ENCODE peak calls at places on chromosomes 11 and 22, in nine cellular contexts. H is NCI-H187 treated with DMSO at 0.1 percent for 48 hours; V is ovary; R is NCI-H1092; T is T-helper 1 cell; K is stimulated activated CD8-positive, alpha-beta memory T cell treated with anti-CD3 and anti-CD28 coated beads, Interleukin-2, amount 100 ng/mL, for 48 hours; C is activated T-cell treated with anti-CD3 and anti-CD28 coated beads for 1 hour; M is choroid plexus epithelial cell; J is T-helper 2 cell. G is an unnamed sample.

GRCh38 chr11:4697583-4697982 is at the start of gene OR51E2:
- DNase-seq in H (no peak), V (no peak), R (no peak), T (no peak), K (no peak), C (no peak), M (peak), J (no peak), G (no peak)

GRCh38 chr11:20250644-20251247 is 90.5 kb upstream of the DBX1 start:
- DNase-seq in H (no peak), V (no peak), R (no peak), T (no peak), K (no peak), C (no peak), M (no peak), J (no peak), G (no peak)

GRCh38 chr11:23233075-23233474 is 372.8 kb upstream of the CCDC179 start:
- DNase-seq in H (no peak), V (no peak), R (no peak), T (no peak), K (no peak), C (no peak), M (peak), J (no peak), G (no peak)

GRCh38 chr22:45524157-45524556 is 21.5 kb downstream of the FBLN1 start:
- DNase-seq in H (no peak), V (no peak), R (no peak), T (no peak), K (no peak), C (no peak), M (no peak), J (no peak), G (no peak)

GRCh38 chr11:68002943-68003845 is 703 bp downstream of the UNC93B1 start:
- DNase-seq in H (no peak), V (no peak), R (no peak), T (no peak), K (peak), C (peak), M (no peak), J (peak), G (peak)

GRCh38 chr11:15327786-15328231 is 213.1 kb downstream of the INSC start:
- DNase-seq in H (peak), V (peak), R (peak), T (no peak), K (no peak), C (no peak), M (peak), J (no peak), G (peak)

GRCh38 chr11:84817998-84818397 is 809.1 kb downstream of the DLG2 start:
- DNase-seq in H (no peak), V (no peak), R (no peak), T (no peak), K (no peak), C (no peak), M (peak), J (no peak), G (no peak)

GRCh38 chr11:93767018-93767417 is 17.1 kb upstream of the MED17 start:
- DNase-seq in H (no peak), V (no peak), R (no peak), T (no peak), K (no peak), C (no peak), M (no peak), J (no peak), G (no peak)

GRCh38 chr22:41242396-41243117 is 1.8 kb upstream of the CHADL start:
- DNase-seq in H (no peak), V (no peak), R (no peak), T (no peak), K (no peak), C (no peak), M (no peak), J (no peak), G (no peak)

GRCh38 chr11:28536504-28537267 is 428.5 kb downstream of the METTL15 start:
- DNase-seq in H (no peak), V (no peak), R (no peak), T (no peak), K (no peak), C (no peak), M (no peak), J (no peak), G (no peak)

GRCh38 chr11:10762185-10762584 is 11.1 kb downstream of the CTR9 start:
- DNase-seq in H (no peak), V (no peak), R (no peak), T (no peak), K (no peak), C (no peak), M (no peak), J (no peak), G (no peak)

GRCh38 chr11:44775366-44776356 is 48.9 kb downstream of the TSPAN18 start:
- DNase-seq in H (no peak), V (no peak), R (peak), T (peak), K (peak), C (peak), M (peak), J (peak), G (peak)

GRCh38 chr11:110463153-110463552 is 33.4 kb downstream of the FDX1 start:
- DNase-seq in H (no peak), V (peak), R (peak), T (peak), K (peak), C (no peak), M (peak), J (no peak), G (peak)

GRCh38 chr11:27740362-27741024 is 40.2 kb upstream of the BDNF start:
- DNase-seq in H (no peak), V (no peak), R (no peak), T (no peak), K (no peak), C (no peak), M (peak), J (no peak), G (no peak)

GRCh38 chr11:113507341-113507740 is 32.1 kb upstream of the DRD2 start:
- DNase-seq in H (no peak), V (no peak), R (no peak), T (no peak), K (no peak), C (no peak), M (no peak), J (no peak), G (no peak)

GRCh38 chr11:118634435-118635236 is 27.2 kb downstream of the PHLDB1 start:
- DNase-seq in H (no peak), V (peak), R (peak), T (peak), K (no peak), C (no peak), M (peak), J (no peak), G (peak)

GRCh38 chr11:128476729-128477128 is 110.6 kb downstream of the ETS1 start:
- DNase-seq in H (no peak), V (no peak), R (no peak), T (peak), K (no peak), C (peak), M (peak), J (no peak), G (no peak)

GRCh38 chr11:123438191-123438627 is 8.1 kb downstream of the GRAMD1B start:
- DNase-seq in H (no peak), V (no peak), R (no peak), T (no peak), K (no peak), C (no peak), M (no peak), J (no peak), G (no peak)

GRCh38 chr11:67372232-67372992 is 986 bp downstream of the CLCF1 start:
- DNase-seq in H (no peak), V (peak), R (no peak), T (no peak), K (no peak), C (no peak), M (no peak), J (no peak), G (no peak)

GRCh38 chr11:105588001-105588400 is 21.9 kb upstream of the GRIA4 start:
- DNase-seq in H (no peak), V (no peak), R (no peak), T (no peak), K (no peak), C (no peak), M (peak), J (no peak), G (no peak)

GRCh38 chr11:69135420-69136363 is 20.0 kb upstream of the SMIM38 start:
- DNase-seq in H (no peak), V (no peak), R (no peak), T (no peak), K (no peak), C (no peak), M (no peak), J (no peak), G (no peak)

GRCh38 chr22:26602127-26602526 is 12.2 kb upstream of the TPST2 start:
- DNase-seq in H (no peak), V (no peak), R (no peak), T (no peak), K (no peak), C (no peak), M (no peak), J (no peak), G (no peak)

GRCh38 chr22:36839356-36840073 is 21.3 kb upstream of the NCF4 start:
- DNase-seq in H (no peak), V (no peak), R (no peak), T (no peak), K (no peak), C (no peak), M (no peak), J (no peak), G (no peak)

GRCh38 chr22:36405671-36406070 is 17.9 kb upstream of the MYH9 start:
- DNase-seq in H (no peak), V (no peak), R (no peak), T (peak), K (peak), C (peak), M (no peak), J (no peak), G (peak)

GRCh38 chr11:45285931-45286632 is at the start of gene SYT13:
- DNase-seq in H (no peak), V (no peak), R (peak), T (no peak), K (no peak), C (no peak), M (no peak), J (no peak), G (peak)

GRCh38 chr11:13668102-13668956 is at the start of gene FAR1:
- DNase-seq in H (peak), V (peak), R (peak), T (peak), K (peak), C (peak), M (peak), J (peak), G (peak)

GRCh38 chr11:95269402-95269801 is 38.4 kb upstream of the SESN3 start:
- DNase-seq in H (no peak), V (no peak), R (no peak), T (no peak), K (no peak), C (no peak), M (no peak), J (no peak), G (no peak)

GRCh38 chr11:45022294-45023064 is 71.8 kb upstream of the TP53I11 start:
- DNase-seq in H (no peak), V (no peak), R (no peak), T (no peak), K (no peak), C (no peak), M (no peak), J (no peak), G (no peak)

GRCh38 chr22:28414017-28414416 is 265.6 kb downstream of the TTC28 start:
- DNase-seq in H (no peak), V (no peak), R (no peak), T (no peak), K (no peak), C (no peak), M (peak), J (no peak), G (no peak)

GRCh38 chr11:86740628-86741488 is 59.5 kb upstream of the PRSS23 start:
- DNase-seq in H (no peak), V (peak), R (no peak), T (peak), K (no peak), C (no peak), M (peak), J (no peak), G (peak)

GRCh38 chr22:39169797-39170466 is 17.5 kb upstream of the CBX7 start:
- DNase-seq in H (no peak), V (no peak), R (no peak), T (no peak), K (no peak), C (no peak), M (no peak), J (no peak), G (no peak)

GRCh38 chr22:42865536-42865935 is 8.5 kb upstream of the ARFGAP3 start:
- DNase-seq in H (no peak), V (no peak), R (no peak), T (no peak), K (no peak), C (no peak), M (no peak), J (no peak), G (no peak)

GRCh38 chr11:126514061-126514713 is 158.7 kb downstream of the ST3GAL4 start:
- DNase-seq in H (no peak), V (no peak), R (no peak), T (no peak), K (no peak), C (no peak), M (no peak), J (no peak), G (no peak)

GRCh38 chr11:94934362-94934761 is 39.0 kb downstream of the CWC15 start:
- DNase-seq in H (no peak), V (no peak), R (no peak), T (no peak), K (no peak), C (no peak), M (peak), J (no peak), G (no peak)

GRCh38 chr11:69842746-69843528 is 23.7 kb upstream of the FGF3 start:
- DNase-seq in H (no peak), V (no peak), R (no peak), T (no peak), K (no peak), C (no peak), M (no peak), J (no peak), G (no peak)

GRCh38 chr11:59728913-59729312 is 15.3 kb upstream of the OR10V1 start:
- DNase-seq in H (no peak), V (no peak), R (no peak), T (peak), K (no peak), C (no peak), M (no peak), J (no peak), G (no peak)